ENCODE peak calls at places on chromosomes 7 and 10, in four cellular contexts. R is right atrium auricular region, G is heart left ventricle, D is H1. I is an unnamed sample.
A peak's percentile ranks its signal among the peaks of the same experiment; 100 is the strongest.

GRCh38 chr10:3902054-3902808 is 117.2 kb upstream of the KLF6 start:
- DNase-seq in G (no peak), D (no peak), R (no peak), I (no peak)

GRCh38 chr10:92575961-92576360 is 2.1 kb upstream of the IDE start:
- DNase-seq in G (no peak), R (no peak), D (no peak), I (no peak)

GRCh38 chr10:35347088-35347487 is 10.8 kb downstream of the CCNY start:
- DNase-seq in D (no peak), R (no peak), G (no peak), I (no peak)

GRCh38 chr10:75402486-75403143 is 1.1 kb upstream of the ZNF503 start:
- DNase-seq in D (no peak), R (no peak), G (no peak), I (no peak)

GRCh38 chr7:26397326-26397725 is 105.7 kb downstream of the SNX10 start:
- DNase-seq in R (no peak), G (no peak), D (no peak), I (no peak)

GRCh38 chr7:27793780-27794179 is 53.8 kb downstream of the TAX1BP1 start:
- DNase-seq in D (no peak), G (no peak), R (no peak), I (no peak)

GRCh38 chr7:129803546-129804081 is 149.1 kb downstream of the UBE2H start:
- DNase-seq in R (no peak), D (no peak), G (no peak), I (no peak)

GRCh38 chr10:131997366-131998049 is 15.8 kb upstream of the BNIP3 start:
- DNase-seq in G (no peak), R (peak; percentile 95), D (peak; percentile 55), I (no peak)

GRCh38 chr10:122010405-122011050 is 21.6 kb downstream of the TACC2 start:
- DNase-seq in R (no peak), G (no peak), D (no peak), I (no peak)

GRCh38 chr7:43522406-43523156 is 60.3 kb upstream of the STK17A start:
- DNase-seq in R (no peak), D (no peak), G (no peak), I (no peak)

GRCh38 chr7:48111596-48111995 is 22.5 kb downstream of the UPP1 start:
- DNase-seq in G (no peak), D (no peak), R (peak; percentile 21), I (no peak)

GRCh38 chr10:86141896-86142295 is 224.7 kb downstream of the GRID1 start:
- DNase-seq in D (no peak), G (no peak), R (no peak), I (no peak)

GRCh38 chr7:824106-824505 is 8.2 kb upstream of the SUN1 start:
- DNase-seq in D (no peak), G (no peak), R (no peak), I (no peak)

GRCh38 chr10:113751116-113751728 is at the start of gene PLEKHS1:
- DNase-seq in G (no peak), D (no peak), R (no peak), I (no peak)

GRCh38 chr7:1671876-1672451 is 1.9 kb downstream of the ELFN1 start:
- DNase-seq in R (no peak), D (no peak), G (peak; percentile 63), I (peak; percentile 67)

GRCh38 chr7:94612253-94612652 is 43.7 kb downstream of the SGCE start:
- DNase-seq in G (no peak), D (no peak), R (no peak), I (no peak)

GRCh38 chr7:107779647-107780099 is 23.4 kb downstream of the SLC26A3 start:
- DNase-seq in D (no peak), R (no peak), G (no peak), I (no peak)

GRCh38 chr7:138575897-138576428 is 115.9 kb downstream of the TRIM24 start:
- DNase-seq in R (no peak), D (no peak), G (no peak), I (no peak)

GRCh38 chr10:10660054-10660453 is 357.6 kb upstream of the CELF2 start:
- DNase-seq in D (no peak), R (no peak), G (no peak), I (no peak)

GRCh38 chr10:122265896-122266295 is 5.2 kb upstream of the BTBD16 start:
- DNase-seq in G (no peak), D (no peak), R (no peak), I (no peak)

DNA sequence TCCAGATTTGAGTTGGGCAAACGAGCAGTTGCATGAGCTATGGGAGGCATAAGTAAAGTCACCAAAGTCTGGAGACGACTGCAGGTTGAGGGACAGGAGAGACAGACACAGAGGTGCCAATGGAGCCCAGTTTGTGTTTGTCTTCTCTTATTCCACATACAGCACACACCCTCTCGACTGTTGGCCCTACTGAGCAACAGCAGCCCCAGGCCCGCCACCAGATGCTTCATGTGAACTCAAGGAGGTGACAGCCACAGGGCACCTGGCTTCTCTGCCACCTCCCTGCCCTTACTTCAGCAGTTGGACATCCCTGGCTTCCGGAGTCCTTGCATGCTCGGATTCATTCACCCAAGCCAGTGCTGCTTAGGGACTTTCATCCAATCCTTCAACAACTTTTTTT is 6.5 kb upstream of the ATOH7 start:
- DNase-seq in G (no peak), D (no peak), R (no peak), I (no peak)
- H3K4me3 ChIP-seq in G (no peak overlapping the region), D (no peak overlapping the region), R (no peak overlapping the region), I (no peak overlapping the region)

DNA sequence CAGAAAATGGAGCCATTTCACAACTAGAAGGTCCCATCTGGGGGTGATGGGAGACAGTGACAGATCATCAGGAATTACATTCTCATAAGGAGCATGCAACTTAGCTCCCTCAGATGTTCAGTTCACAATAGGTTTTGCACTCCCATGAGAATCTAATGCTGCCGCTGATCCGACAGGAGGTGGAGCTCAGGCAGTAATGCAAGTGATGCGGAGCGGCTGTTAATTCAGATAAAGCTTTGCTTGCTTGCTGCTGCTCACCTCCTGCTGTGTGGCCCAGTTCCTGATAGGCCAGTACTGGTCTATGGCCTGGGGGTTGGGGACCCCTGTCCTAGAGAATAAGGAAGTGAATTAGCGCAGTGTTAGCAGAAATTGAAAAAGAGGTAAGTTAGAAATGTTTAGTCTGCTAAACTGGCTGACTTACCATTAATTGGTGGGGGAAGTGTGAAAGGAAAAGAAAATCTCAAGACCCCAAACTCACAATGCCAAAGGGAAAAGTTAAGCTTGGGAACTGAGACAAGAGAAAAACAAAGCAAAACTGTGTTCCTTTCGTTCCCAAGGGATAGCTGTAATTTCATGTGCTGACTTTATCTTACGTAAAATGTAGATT is 76.4 kb downstream of the LYZL2 start:
- DNase-seq in D (peak; percentile 71), R (no peak), G (no peak), I (no peak)
- TF ChIP-seq CTCF in D (no peak), R (no peak), G (no peak), I (no peak)

GRCh38 chr7:4845740-4846142 is 16.1 kb downstream of the PAPOLB start:
- DNase-seq in R (peak; percentile 68), G (no peak), D (peak; percentile 71), I (peak; percentile 70)
- H3K4me3 ChIP-seq in R (no peak overlapping the region), G (no peak overlapping the region), D (no peak overlapping the region), I (peak overlapping the region; percentile 33)

GRCh38 chr10:110919349-110919931 is at the start of gene SHOC2:
- DNase-seq in R (peak; percentile 99), D (peak; percentile 80), G (peak; percentile 99), I (peak; percentile 100)
- TF ChIP-seq CTCF in R (no peak), D (no peak), G (peak; percentile 27), I (no peak)

DNA sequence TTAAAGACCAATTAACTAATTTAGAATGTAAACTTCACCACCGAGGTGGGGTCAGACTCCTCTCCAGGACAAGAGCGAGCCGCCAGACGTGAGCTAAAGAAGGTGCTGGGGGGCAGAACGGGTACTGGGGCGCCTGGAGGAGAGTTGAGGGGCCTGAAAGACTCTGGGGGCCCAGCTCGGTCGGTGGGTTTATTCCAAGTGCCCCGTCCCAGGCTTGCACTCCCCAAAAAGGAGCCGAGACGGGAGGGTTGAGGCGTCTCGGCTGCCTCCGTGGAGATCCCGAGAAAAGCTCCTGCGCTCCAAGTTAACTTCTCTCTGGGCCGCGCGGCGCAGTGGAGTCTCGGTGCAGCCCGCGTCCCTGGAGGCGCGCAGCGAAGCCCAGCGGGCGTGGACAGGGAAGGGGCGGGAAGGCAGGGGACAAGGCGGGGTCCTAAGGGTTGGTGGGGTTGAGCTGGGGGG is 553.3 kb downstream of the TFEC start:
- DNase-seq in D (peak; percentile 60), R (no peak), G (no peak), I (no peak)
- H3K4me3 ChIP-seq in D (peak overlapping the region; percentile 78), R (peak overlapping the region; percentile 23), G (peak overlapping the region; percentile 35), I (peak overlapping the region; percentile 64)

DNA sequence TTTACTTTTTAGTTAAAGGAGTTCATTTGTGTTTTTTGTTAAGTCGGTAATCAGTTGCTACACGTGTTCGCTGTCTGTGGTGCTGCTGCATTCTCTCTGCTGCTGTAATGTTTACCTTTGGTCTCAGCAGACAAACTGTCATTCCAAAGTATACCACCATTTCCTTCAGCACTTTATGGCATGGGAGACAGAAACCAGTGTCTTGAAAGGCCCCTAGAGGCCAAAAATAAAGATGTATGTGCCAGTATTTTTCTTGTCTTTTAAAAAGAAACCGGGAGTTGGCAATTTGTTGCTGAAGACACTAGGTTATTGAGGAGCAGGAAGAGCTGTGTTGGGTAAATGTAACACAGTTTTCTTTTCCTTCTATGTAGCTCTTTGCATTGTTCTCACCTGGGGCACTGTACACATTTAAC is 24.1 kb downstream of the ZNF92 start:
- DNase-seq in D (no peak), R (no peak), G (no peak), I (no peak)
- TF ChIP-seq CTCF in D (no peak), R (no peak), G (no peak), I (no peak)

DNA sequence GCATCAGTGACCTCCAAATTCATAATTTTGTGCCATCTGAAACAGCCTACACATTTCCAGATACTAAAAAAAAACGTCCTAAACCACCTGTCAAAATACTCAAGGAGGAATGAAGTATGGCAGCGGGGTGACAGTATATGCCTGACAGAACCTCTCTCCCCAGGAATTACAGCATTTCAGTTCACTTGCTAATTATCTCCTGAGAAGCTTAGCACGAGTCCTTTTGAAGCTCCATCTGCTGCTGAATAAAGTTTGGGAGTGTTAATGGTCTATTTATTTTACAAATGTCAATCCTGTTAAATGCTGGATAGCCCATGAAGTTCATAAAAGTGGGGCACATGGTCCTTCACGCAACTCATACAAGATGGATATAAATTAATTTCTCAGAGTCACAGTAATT is 29.4 kb upstream of the ANLN start:
- DNase-seq in D (no peak), R (no peak), G (no peak), I (no peak)
- H3K4me3 ChIP-seq in D (peak overlapping the region; percentile 24), R (no peak overlapping the region), G (no peak overlapping the region), I (no peak overlapping the region)